ENCODE peak calls at places on chromosomes 2 and 18, in eight cellular contexts. B is AG09309, S is ovary, Q is heart left ventricle, E is SK-N-SH, Y is bronchial epithelial cell, X is PC-3, A is endodermal cell. P is an unnamed sample.

GRCh38 chr2:157262248-157262647 is 4.7 kb downstream of the GALNT5 start:
- DNase-seq in B (no peak), S (no peak), Q (no peak), E (no peak), Y (no peak), X (no peak), A (no peak), P (no peak)

GRCh38 chr2:202127793-202128215 is 54.7 kb downstream of the KIAA2012 start:
- DNase-seq in B (no peak), S (no peak), Q (no peak), E (no peak), Y (no peak), X (no peak), A (no peak), P (no peak)

GRCh38 chr2:1427086-1427485 is 13.8 kb downstream of the TPO start:
- DNase-seq in B (no peak), S (no peak), Q (no peak), E (no peak), Y (no peak), X (no peak), A (no peak), P (no peak)

GRCh38 chr2:9832586-9832985 is 10.7 kb upstream of the TAF1B start:
- DNase-seq in B (peak), S (no peak), Q (no peak), E (no peak), Y (peak), X (no peak), A (no peak), P (no peak)

GRCh38 chr2:157784169-157784822 is 91.8 kb downstream of the ACVR1 start:
- DNase-seq in B (peak), S (peak), Q (peak), E (no peak), Y (peak), X (peak), A (peak), P (no peak)

GRCh38 chr2:136637402-136637801 is 127.9 kb upstream of the THSD7B start:
- DNase-seq in B (no peak), S (no peak), Q (no peak), E (no peak), Y (no peak), X (no peak), A (no peak), P (no peak)

GRCh38 chr2:45009928-45010705 is 865 bp upstream of the SIX2 start:
- DNase-seq in B (no peak), S (no peak), Q (peak), E (peak), Y (peak), X (peak), A (peak), P (no peak)

GRCh38 chr2:63488118-63488713 is 100.1 kb downstream of the WDPCP start:
- DNase-seq in B (no peak), S (no peak), Q (no peak), E (peak), Y (peak), X (peak), A (peak), P (no peak)

GRCh38 chr2:7905756-7906155 is 776.1 kb upstream of the ID2 start:
- DNase-seq in B (no peak), S (no peak), Q (no peak), E (no peak), Y (no peak), X (no peak), A (no peak), P (no peak)

GRCh38 chr2:15941970-15942710 is 1.8 kb downstream of the MYCN start:
- DNase-seq in B (no peak), S (peak), Q (no peak), E (peak), Y (no peak), X (no peak), A (peak), P (no peak)

GRCh38 chr2:148048475-148049221 is 27.8 kb downstream of the MBD5 start:
- DNase-seq in B (no peak), S (no peak), Q (no peak), E (no peak), Y (no peak), X (no peak), A (no peak), P (no peak)

GRCh38 chr2:170122883-170123547 is 54.9 kb upstream of the MYO3B start:
- DNase-seq in B (no peak), S (no peak), Q (no peak), E (no peak), Y (peak), X (peak), A (no peak), P (no peak)

GRCh38 chr18:5630057-5630765 is 86.4 kb upstream of the EPB41L3 start:
- DNase-seq in B (no peak), S (peak), Q (peak), E (peak), Y (peak), X (peak), A (peak), P (no peak)

GRCh38 chr2:144377929-144378328 is 142.0 kb downstream of the ZEB2 start:
- DNase-seq in B (no peak), S (no peak), Q (no peak), E (no peak), Y (peak), X (peak), A (no peak), P (no peak)

GRCh38 chr2:5057895-5058294 is 634.3 kb upstream of the SOX11 start:
- DNase-seq in B (no peak), S (no peak), Q (no peak), E (no peak), Y (no peak), X (no peak), A (no peak), P (no peak)

GRCh38 chr2:69704446-69704845 is 37.5 kb upstream of the ANXA4 start:
- DNase-seq in B (no peak), S (no peak), Q (no peak), E (no peak), Y (peak), X (no peak), A (no peak), P (no peak)

GRCh38 chr18:23250893-23251656 is 115.8 kb downstream of the CABLES1 start:
- DNase-seq in B (no peak), S (no peak), Q (peak), E (no peak), Y (no peak), X (no peak), A (no peak), P (no peak)

GRCh38 chr18:10560457-10561045 is 34.7 kb downstream of the NAPG start:
- DNase-seq in B (no peak), S (peak), Q (no peak), E (peak), Y (peak), X (peak), A (peak), P (no peak)

GRCh38 chr2:29080886-29081743 is 6.8 kb upstream of the PCARE start:
- DNase-seq in B (no peak), S (no peak), Q (no peak), E (no peak), Y (peak), X (no peak), A (no peak), P (no peak)

GRCh38 chr2:29598978-29599377 is 322.4 kb downstream of the ALK start:
- DNase-seq in B (no peak), S (no peak), Q (no peak), E (no peak), Y (no peak), X (no peak), A (no peak), P (no peak)

GRCh38 chr18:3663870-3664512 is 214.0 kb downstream of the TGIF1 start:
- DNase-seq in B (no peak), S (no peak), Q (no peak), E (no peak), Y (peak), X (no peak), A (peak), P (no peak)

GRCh38 chr2:185833864-185834263 is 95.3 kb downstream of the FSIP2 start:
- DNase-seq in B (no peak), S (no peak), Q (no peak), E (no peak), Y (no peak), X (no peak), A (no peak), P (no peak)

GRCh38 chr2:233163486-233164103 is 87.9 kb upstream of the ATG16L1 start:
- DNase-seq in B (no peak), S (no peak), Q (no peak), E (no peak), Y (no peak), X (no peak), A (no peak), P (no peak)

GRCh38 chr2:43224131-43224570 is 2.3 kb downstream of the ZFP36L2 start:
- DNase-seq in B (no peak), S (peak), Q (peak), E (peak), Y (peak), X (peak), A (peak), P (no peak)

GRCh38 chr2:160940271-160940670 is 220.0 kb upstream of the TANK start:
- DNase-seq in B (no peak), S (no peak), Q (no peak), E (no peak), Y (no peak), X (no peak), A (no peak), P (no peak)

GRCh38 chr18:11761553-11761952 is 72.5 kb downstream of the GNAL start:
- DNase-seq in B (no peak), S (no peak), Q (no peak), E (no peak), Y (no peak), X (peak), A (peak), P (no peak)

GRCh38 chr2:172081248-172082022 is 3.9 kb upstream of the DLX1 start:
- DNase-seq in B (no peak), S (no peak), Q (no peak), E (peak), Y (no peak), X (no peak), A (peak), P (no peak)

DNA sequence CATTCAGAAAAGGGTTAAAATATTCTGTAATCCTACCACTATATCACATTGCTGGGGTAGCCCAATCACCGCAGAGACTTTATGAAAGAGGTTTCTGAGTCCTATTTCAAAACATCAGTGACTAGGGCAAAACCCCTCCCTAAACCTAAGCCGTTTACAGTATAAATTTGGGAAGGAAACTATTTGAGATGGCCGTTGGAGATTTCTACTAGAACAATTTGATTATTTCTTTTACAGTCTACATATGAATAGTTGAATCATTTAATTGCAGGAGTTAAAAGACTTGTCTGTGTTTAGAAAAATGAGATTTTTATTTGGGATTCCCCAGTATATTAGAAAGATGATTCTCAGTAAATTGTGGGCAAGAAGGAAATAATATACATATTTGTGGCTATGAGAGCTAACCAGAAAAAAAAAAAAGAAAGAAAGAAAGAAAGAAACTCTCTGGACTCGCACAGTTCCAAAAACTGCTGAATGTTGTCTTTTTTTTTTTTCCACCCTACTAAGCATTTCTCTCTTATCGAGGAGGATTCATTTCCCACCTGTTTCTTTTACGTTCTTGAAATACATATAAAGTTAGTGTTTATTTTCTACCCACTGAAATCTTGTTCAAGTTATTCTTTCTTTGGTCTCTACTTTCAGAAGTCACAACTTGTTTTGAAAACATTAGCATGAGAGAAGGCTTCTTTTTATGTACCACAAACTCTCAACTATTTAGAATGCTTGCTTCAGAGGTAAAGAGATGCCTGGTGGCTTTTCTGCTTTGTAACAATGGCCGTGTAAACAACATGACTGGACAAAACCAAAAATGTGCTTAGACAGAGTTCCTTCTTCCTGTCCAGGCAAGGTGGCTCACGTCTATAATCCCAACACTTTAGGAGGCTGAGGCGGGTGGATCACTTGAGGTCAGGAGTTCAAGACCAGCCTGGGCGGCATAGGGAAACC is 65.9 kb downstream of the BCL2 start:
- DNase-seq in B (peak), S (no peak), Q (no peak), E (no peak), Y (peak), X (no peak), A (no peak), P (no peak)
- H3K4me3 ChIP-seq in B (no peak), S (no peak), Q (no peak), E (no peak), Y (no peak), X (no peak), A (no peak), P (no peak)

GRCh38 chr2:211455225-211455841 is 898.9 kb downstream of the CPS1 start:
- DNase-seq in B (peak), S (no peak), Q (no peak), E (peak), Y (peak), X (peak), A (peak), P (no peak)
- TF ChIP-seq CTCF in B (peak), S (no peak), Q (peak), E (peak), Y (peak), X (peak), A (peak), P (peak)

DNA sequence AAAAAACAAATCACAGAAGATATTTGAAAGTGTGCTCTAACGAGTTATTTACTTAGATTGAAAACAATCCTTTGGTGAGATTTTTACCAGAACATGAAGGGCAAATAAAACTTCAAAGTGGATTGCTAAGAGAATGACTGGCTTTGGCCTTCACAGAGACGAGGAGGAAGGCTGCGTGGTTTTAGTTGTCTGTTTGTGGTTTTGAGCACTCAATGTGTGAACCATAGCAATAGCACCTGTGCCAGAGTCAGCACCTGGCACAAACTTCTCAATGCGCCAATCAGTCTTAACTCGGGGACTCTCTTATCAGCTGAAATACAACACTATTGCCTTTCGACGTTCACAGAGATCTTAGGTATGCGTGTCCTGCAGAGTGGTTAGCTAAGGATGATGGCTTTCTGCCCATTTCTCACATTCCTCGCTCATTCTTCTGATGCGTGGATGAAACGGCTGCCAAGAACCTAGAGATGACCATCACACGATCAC is 70.0 kb downstream of the MBP start:
- DNase-seq in B (no peak), S (no peak), Q (no peak), E (no peak), Y (no peak), X (no peak), A (no peak), P (no peak)
- H3K4me3 ChIP-seq in B (no peak), S (no peak), Q (no peak), E (no peak), Y (no peak), X (no peak), A (no peak), P (no peak)

GRCh38 chr2:240179186-240179815 is 38.8 kb upstream of the OTOS start:
- DNase-seq in B (no peak), S (no peak), Q (peak), E (no peak), Y (no peak), X (no peak), A (no peak), P (no peak)

GRCh38 chr2:240182001-240182400 is 41.5 kb upstream of the OTOS start:
- DNase-seq in B (no peak), S (peak), Q (no peak), E (no peak), Y (no peak), X (no peak), A (peak), P (no peak)

GRCh38 chr2:240182476-240182875 is 42.0 kb upstream of the OTOS start:
- DNase-seq in B (no peak), S (no peak), Q (no peak), E (no peak), Y (no peak), X (no peak), A (peak), P (no peak)

GRCh38 chr2:240179941-240180666 is 39.6 kb upstream of the OTOS start:
- DNase-seq in B (no peak), S (no peak), Q (peak), E (no peak), Y (peak), X (no peak), A (no peak), P (no peak)

DNA sequence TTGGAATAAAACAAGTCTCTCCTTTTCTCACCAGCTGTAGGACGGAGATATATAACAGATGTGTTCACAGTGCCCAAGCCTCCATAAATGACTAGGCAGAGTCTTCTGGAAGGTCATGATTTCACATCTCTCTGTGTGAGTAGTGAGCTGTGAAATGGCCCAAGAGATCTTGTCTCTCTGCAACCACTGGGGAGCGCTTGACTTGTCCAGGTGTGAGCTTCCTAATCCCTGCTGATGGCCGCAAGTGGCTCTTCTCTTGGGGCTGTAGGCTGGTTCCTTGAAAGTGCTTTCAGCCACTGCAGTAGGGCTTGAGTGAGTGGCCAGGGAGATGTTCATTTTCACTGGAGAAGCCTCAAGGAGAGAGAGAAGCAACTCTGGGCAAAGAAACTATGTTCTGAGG is 38.1 kb upstream of the OTOS start:
- DNase-seq in B (no peak), S (no peak), Q (peak), E (no peak), Y (no peak), X (no peak), A (peak), P (no peak)
- TF ChIP-seq CTCF in B (no peak), S (no peak), Q (no peak), E (no peak), Y (no peak), X (no peak), A (peak), P (no peak)

GRCh38 chr2:100875516-100876230 is 55.7 kb downstream of the NPAS2 start:
- DNase-seq in B (no peak), S (no peak), Q (no peak), E (no peak), Y (peak), X (no peak), A (no peak), P (no peak)
- H3K4me3 ChIP-seq in B (no peak), S (no peak), Q (no peak), E (no peak), Y (no peak), X (no peak), A (no peak), P (no peak)

GRCh38 chr18:57841568-57841967 is 38.5 kb upstream of the ATP8B1 start:
- DNase-seq in B (no peak), S (no peak), Q (no peak), E (no peak), Y (no peak), X (no peak), A (no peak), P (no peak)
- TF ChIP-seq CTCF in B (no peak), S (no peak), Q (no peak), E (no peak), Y (no peak), X (no peak), A (no peak), P (no peak)

GRCh38 chr2:230326453-230327417 is at the start of gene SP140L:
- DNase-seq in B (peak), S (peak), Q (peak), E (no peak), Y (peak), X (peak), A (peak), P (peak)

GRCh38 chr2:230328155-230328458 is 1.1 kb downstream of the SP140L start:
- DNase-seq in B (no peak), S (no peak), Q (no peak), E (no peak), Y (no peak), X (no peak), A (no peak), P (no peak)

GRCh38 chr2:230330206-230330605 is 3.2 kb downstream of the SP140L start:
- DNase-seq in B (no peak), S (no peak), Q (no peak), E (no peak), Y (no peak), X (no peak), A (no peak), P (no peak)

GRCh38 chr2:230325316-230326243 is 1.4 kb upstream of the SP140L start:
- DNase-seq in B (no peak), S (no peak), Q (no peak), E (no peak), Y (no peak), X (no peak), A (peak), P (no peak)

GRCh38 chr2:230327418-230328154 is 593 bp downstream of the SP140L start:
- DNase-seq in B (no peak), S (no peak), Q (no peak), E (no peak), Y (peak), X (peak), A (no peak), P (no peak)
- H3K4me3 ChIP-seq in B (peak), S (peak), Q (peak), E (peak), Y (peak), X (peak), A (no peak), P (peak)

DNA sequence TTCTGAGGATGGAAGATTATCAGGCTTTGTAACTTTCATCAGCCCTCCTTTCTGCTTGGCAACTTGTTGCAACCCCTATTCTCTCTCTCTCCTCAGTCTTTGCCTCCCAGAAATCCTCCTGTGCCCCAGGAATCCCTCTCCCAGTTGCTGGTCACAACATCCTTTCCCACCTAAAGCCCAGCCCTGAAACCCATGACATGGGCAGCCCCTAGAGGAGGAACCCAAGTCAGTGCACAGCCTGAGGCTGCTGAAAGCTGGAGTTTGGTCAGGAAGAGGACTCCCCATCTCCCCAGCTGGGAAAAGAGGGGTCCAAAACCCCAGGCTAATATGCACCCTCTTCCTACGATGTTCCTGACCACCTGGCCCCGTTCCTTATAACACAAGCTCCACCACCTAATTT is 29.5 kb downstream of the PKDCC start:
- DNase-seq in B (no peak), S (no peak), Q (no peak), E (no peak), Y (no peak), X (no peak), A (peak), P (no peak)
- TF ChIP-seq CTCF in B (peak), S (no peak), Q (no peak), E (peak), Y (no peak), X (peak), A (peak), P (no peak)

GRCh38 chr18:68314403-68314802 is 400.5 kb downstream of the TMX3 start:
- DNase-seq in B (peak), S (no peak), Q (no peak), E (no peak), Y (no peak), X (peak), A (no peak), P (no peak)

DNA sequence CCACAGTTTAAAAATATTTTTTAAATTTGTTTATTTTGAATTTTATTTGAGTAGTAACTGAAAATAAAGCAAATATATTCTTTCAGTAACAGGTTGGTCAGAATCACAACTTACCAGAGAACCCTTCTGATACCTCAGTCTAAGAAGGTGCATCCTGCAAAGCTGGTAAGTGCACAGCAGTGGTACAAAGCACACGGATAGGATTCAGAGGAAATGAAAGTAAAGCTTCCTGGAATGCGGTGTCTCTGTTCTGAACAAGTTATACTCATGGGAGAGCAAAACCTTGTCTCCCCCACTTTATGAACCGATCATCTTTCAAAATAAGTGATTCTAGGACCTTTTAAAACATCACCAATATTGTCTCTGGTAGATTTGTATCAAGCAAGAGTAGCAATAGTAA is 398.3 kb downstream of the TMX3 start:
- DNase-seq in B (peak), S (no peak), Q (no peak), E (no peak), Y (no peak), X (no peak), A (no peak), P (no peak)
- H3K4me3 ChIP-seq in B (no peak), S (no peak), Q (peak), E (peak), Y (no peak), X (no peak), A (no peak), P (peak)

P was measured in AG04449.